ENCODE peak calls at places on chromosomes 1 and 21, in four cellular contexts. V is activated CD4-positive, alpha-beta T cell treated with anti-CD3 and anti-CD28 coated beads, Interleukin-2, amount 10 ng/mL, durations not matched to agents 24 days and 14 days; L is neuronal stem cell; S is RPMI8226. F is an unnamed sample.

GRCh38 chr1:36517415-36517814 is 34.7 kb upstream of the CSF3R start:
- DNase-seq in V (no peak), L (no peak), S (no peak), F (no peak)

GRCh38 chr1:213051127-213051880 is at the start of gene RPS6KC1:
- DNase-seq in V (peak), L (peak), S (peak), F (peak)

GRCh38 chr21:44763451-44764318 is 37.9 kb downstream of the UBE2G2 start:
- DNase-seq in V (no peak), L (no peak), S (no peak), F (peak)

GRCh38 chr1:248599396-248599795 is 1.9 kb upstream of the OR2T10 start:
- DNase-seq in V (no peak), L (no peak), S (no peak), F (no peak)

GRCh38 chr1:42777860-42778259 is 6.9 kb upstream of the TMEM269 start:
- DNase-seq in V (peak), L (peak), S (peak), F (peak)

GRCh38 chr1:81550753-81551152 is 250.0 kb upstream of the ADGRL2 start:
- DNase-seq in V (no peak), L (no peak), S (no peak), F (no peak)

GRCh38 chr1:1136547-1137230 is 20.8 kb upstream of the C1orf159 start:
- DNase-seq in V (peak), L (no peak), S (peak), F (peak)

GRCh38 chr21:29254550-29254949 is 44.2 kb upstream of the BACH1 start:
- DNase-seq in V (no peak), L (no peak), S (no peak), F (no peak)

GRCh38 chr1:188782220-188782841 is 1695.3 kb downstream of the BRINP3 start:
- DNase-seq in V (no peak), L (peak), S (peak), F (peak)

GRCh38 chr21:28261291-28261690 is 731.4 kb downstream of the LTN1 start:
- DNase-seq in V (no peak), L (no peak), S (no peak), F (no peak)

GRCh38 chr21:38982096-38982495 is 176.4 kb downstream of the ETS2 start:
- DNase-seq in V (no peak), L (peak), S (no peak), F (no peak)

GRCh38 chr1:200659269-200659668 is 10.4 kb downstream of the DDX59 start:
- DNase-seq in V (no peak), L (no peak), S (no peak), F (no peak)

GRCh38 chr1:22645936-22646335 is 2.5 kb downstream of the C1QC start:
- DNase-seq in V (no peak), L (no peak), S (no peak), F (no peak)

GRCh38 chr1:68770817-68771216 is 273.9 kb upstream of the DEPDC1 start:
- DNase-seq in V (no peak), L (no peak), S (no peak), F (no peak)

GRCh38 chr1:217078010-217078704 is 354.9 kb upstream of the ESRRG start:
- DNase-seq in V (no peak), L (no peak), S (peak), F (peak)

GRCh38 chr1:235416662-235417049 is 49.4 kb downstream of the TBCE start:
- DNase-seq in V (no peak), L (no peak), S (no peak), F (no peak)

GRCh38 chr1:29896791-29897725 is 660.7 kb downstream of the PTPRU start:
- DNase-seq in V (no peak), L (no peak), S (peak), F (no peak)

GRCh38 chr1:100240013-100240412 is 9.6 kb downstream of the DBT start:
- DNase-seq in V (no peak), L (no peak), S (no peak), F (peak)

GRCh38 chr1:186812560-186812959 is 16.2 kb upstream of the PLA2G4A start:
- DNase-seq in V (no peak), L (no peak), S (no peak), F (no peak)

GRCh38 chr1:57406428-57406827 is 17.4 kb downstream of the DAB1 start:
- DNase-seq in V (no peak), L (no peak), S (no peak), F (no peak)

GRCh38 chr1:19710825-19711611 is 46.3 kb downstream of the HTR6 start:
- DNase-seq in V (peak), L (no peak), S (no peak), F (no peak)

GRCh38 chr1:157932082-157932481 is 61.4 kb upstream of the KIRREL1 start:
- DNase-seq in V (no peak), L (no peak), S (no peak), F (peak)

GRCh38 chr1:11707621-11708276 is 16.2 kb downstream of the DRAXIN start:
- DNase-seq in V (no peak), L (no peak), S (peak), F (peak)

GRCh38 chr1:55359611-55360010 is 144.4 kb upstream of the USP24 start:
- DNase-seq in V (no peak), L (no peak), S (no peak), F (no peak)

GRCh38 chr1:167220537-167221125 is at the start of gene POU2F1:
- DNase-seq in V (peak), L (peak), S (peak), F (peak)